ENCODE peak calls at places on chromosomes 6 and 20, in eight cellular contexts. Y, C, K, E, Q, V, U and N are unnamed samples. For H3K4me1 and H3K36me3, the result is how much of the 10 kb centered on the place peaks cover.

GRCh38 chr6:143000771-143001170 is 55.8 kb upstream of the HIVEP2 start:
- DNase-seq in Y (no peak), C (no peak), K (no peak), E (no peak), Q (no peak), V (no peak), U (no peak), N (no peak)

GRCh38 chr6:15922510-15923307 is 206.2 kb upstream of the MYLIP start:
- DNase-seq in Y (no peak), C (no peak), K (no peak), E (no peak), Q (no peak), V (no peak), U (peak), N (no peak)

GRCh38 chr6:110053395-110054240 is 75.5 kb downstream of the GPR6 start:
- DNase-seq in Y (no peak), C (no peak), K (peak), E (no peak), Q (peak), V (no peak), U (no peak), N (no peak)

GRCh38 chr20:58569211-58570125 is 54.3 kb upstream of the APCDD1L start:
- DNase-seq in Y (peak), C (no peak), K (no peak), E (no peak), Q (no peak), V (no peak), U (no peak), N (no peak)

GRCh38 chr6:149470948-149471347 is 13.9 kb downstream of the ZC3H12D start:
- DNase-seq in Y (no peak), C (no peak), K (no peak), E (no peak), Q (no peak), V (no peak), U (no peak), N (no peak)

GRCh38 chr6:149190228-149190831 is 127.2 kb upstream of the TAB2 start:
- DNase-seq in Y (no peak), C (no peak), K (peak), E (no peak), Q (peak), V (no peak), U (no peak), N (peak)

GRCh38 chr6:90249044-90249443 is 47.6 kb downstream of the BACH2 start:
- DNase-seq in Y (no peak), C (no peak), K (peak), E (no peak), Q (no peak), V (no peak), U (no peak), N (no peak)

GRCh38 chr6:16201706-16202105 is 36.7 kb upstream of the GMPR start:
- DNase-seq in Y (no peak), C (no peak), K (no peak), E (no peak), Q (no peak), V (no peak), U (no peak), N (no peak)

GRCh38 chr6:43769526-43770416 is at the start of gene VEGFA:
- DNase-seq in Y (peak), C (peak), K (peak), E (peak), Q (peak), V (peak), U (peak), N (peak)
- H3K4me1 ChIP-seq in Y (under half), C (under half), K (under half), E (under half), Q (under half), V (under half), U (under half), N (under half)

GRCh38 chr6:30676660-30677270 is 4.0 kb upstream of the DHX16 start:
- DNase-seq in Y (no peak), C (no peak), K (no peak), E (no peak), Q (no peak), V (no peak), U (no peak), N (no peak)

GRCh38 chr6:30681696-30682180 is 4.7 kb downstream of the PPP1R18 start:
- DNase-seq in Y (no peak), C (no peak), K (no peak), E (no peak), Q (no peak), V (no peak), U (no peak), N (no peak)

GRCh38 chr6:30679765-30680535 is 6.5 kb downstream of the PPP1R18 start:
- DNase-seq in Y (no peak), C (no peak), K (no peak), E (no peak), Q (no peak), V (no peak), U (no peak), N (no peak)

GRCh38 chr6:30682181-30683117 is 4.0 kb downstream of the PPP1R18 start:
- DNase-seq in Y (peak), C (peak), K (peak), E (peak), Q (peak), V (peak), U (peak), N (peak)

GRCh38 chr6:30678964-30679726 is 6.3 kb upstream of the DHX16 start:
- DNase-seq in Y (peak), C (peak), K (peak), E (peak), Q (peak), V (peak), U (peak), N (peak)
- H3K36me3 ChIP-seq in Y (under half), C (half or more), K (half or more), E (under half), Q (half or more), V (under half), U (under half), N (under half)

DNA sequence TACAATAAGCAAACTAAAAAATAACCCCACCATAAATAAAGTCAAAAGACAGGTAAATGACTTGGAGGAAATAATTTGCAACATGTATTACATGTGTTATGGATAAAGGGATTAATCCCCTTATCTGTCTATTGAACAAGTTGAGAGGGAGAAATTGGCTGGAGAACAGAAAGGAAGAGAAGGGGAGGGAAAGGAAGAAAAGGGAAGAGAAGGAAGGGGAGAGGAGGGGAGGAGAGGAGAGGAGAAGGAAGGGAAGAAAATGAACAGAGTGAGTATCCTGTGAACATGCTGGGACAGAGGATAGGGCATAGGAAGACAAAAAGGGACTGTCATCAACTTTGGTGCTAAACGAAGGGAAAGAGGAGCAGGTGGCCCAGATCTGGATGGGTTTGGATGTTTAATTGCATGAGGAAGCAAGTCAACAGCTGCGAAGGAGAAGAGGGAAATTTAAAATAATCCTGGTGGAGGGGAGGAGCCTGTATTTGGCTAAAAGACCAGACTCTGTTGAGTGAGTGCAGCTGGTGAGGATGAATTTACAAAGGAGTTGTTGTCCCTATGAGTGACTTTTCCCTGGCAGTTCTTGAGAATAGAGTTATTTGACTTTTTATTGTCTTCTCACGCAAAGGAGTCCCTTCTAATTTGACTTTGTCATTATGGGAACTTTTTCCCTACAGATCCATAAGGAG is 14.2 kb upstream of the SHLD1 start:
- DNase-seq in Y (no peak), C (no peak), K (peak), E (no peak), Q (no peak), V (no peak), U (no peak), N (no peak)
- H3K4me3 ChIP-seq in Y (no peak), C (no peak), K (no peak), E (no peak), Q (no peak), V (no peak), U (no peak), N (no peak)

GRCh38 chr6:33589723-33590530 is 9.9 kb upstream of the BAK1 start:
- DNase-seq in Y (peak), C (no peak), K (peak), E (peak), Q (no peak), V (peak), U (peak), N (peak)
- H3K4me1 ChIP-seq in Y (under half), C (under half), K (under half), E (under half), Q (under half), V (under half), U (under half), N (under half)

GRCh38 chr20:64001607-64002011 is 20.7 kb downstream of the PRPF6 start:
- DNase-seq in Y (no peak), C (no peak), K (peak), E (no peak), Q (no peak), V (no peak), U (no peak), N (no peak)
- H3K36me3 ChIP-seq in Y (under half), C (half or more), K (half or more), E (under half), Q (half or more), V (half or more), U (half or more), N (under half)